ENCODE peak calls at places on chromosomes 3 and 15, in seven cellular contexts. One of them, this sample, is unnamed.

GRCh38 chr3:170506556-170506955 is 79.3 kb downstream of the SLC7A14 start:
- DNase-seq in adrenal gland: no peak
- DNase-seq in ovary: no peak
- DNase-seq in stomach: no peak
- DNase-seq in heart left ventricle: no peak
- DNase-seq in right lobe of liver: no peak
- DNase-seq in tibial nerve: no peak
- DNase-seq in this sample: no peak

GRCh38 chr15:79170256-79170664 is 79.7 kb upstream of the RASGRF1 start:
- DNase-seq in adrenal gland: peak; percentile 44
- DNase-seq in ovary: no peak
- DNase-seq in stomach: no peak
- DNase-seq in heart left ventricle: no peak
- DNase-seq in right lobe of liver: no peak
- DNase-seq in tibial nerve: no peak
- DNase-seq in this sample: no peak

GRCh38 chr3:78703944-78704343 is 1063.9 kb downstream of the ROBO1 start:
- DNase-seq in adrenal gland: no peak
- DNase-seq in ovary: no peak
- DNase-seq in stomach: no peak
- DNase-seq in heart left ventricle: no peak
- DNase-seq in right lobe of liver: no peak
- DNase-seq in tibial nerve: no peak
- DNase-seq in this sample: no peak

GRCh38 chr15:101684384-101684783 is 32.2 kb upstream of the TM2D3 start:
- DNase-seq in adrenal gland: no peak
- DNase-seq in ovary: no peak
- DNase-seq in stomach: no peak
- DNase-seq in heart left ventricle: no peak
- DNase-seq in right lobe of liver: no peak
- DNase-seq in tibial nerve: no peak
- DNase-seq in this sample: no peak

GRCh38 chr3:190497809-190498208 is 16.1 kb upstream of the IL1RAP start:
- DNase-seq in adrenal gland: no peak
- DNase-seq in ovary: no peak
- DNase-seq in stomach: no peak
- DNase-seq in heart left ventricle: no peak
- DNase-seq in right lobe of liver: no peak
- DNase-seq in tibial nerve: no peak
- DNase-seq in this sample: no peak

GRCh38 chr3:134879991-134880390 is 84.9 kb downstream of the EPHB1 start:
- DNase-seq in adrenal gland: no peak
- DNase-seq in ovary: no peak
- DNase-seq in stomach: no peak
- DNase-seq in heart left ventricle: no peak
- DNase-seq in right lobe of liver: no peak
- DNase-seq in tibial nerve: no peak
- DNase-seq in this sample: no peak

GRCh38 chr15:75577401-75578205 is 1.5 kb downstream of the PTPN9 start:
- DNase-seq in adrenal gland: no peak
- DNase-seq in ovary: no peak
- DNase-seq in stomach: no peak
- DNase-seq in heart left ventricle: no peak
- DNase-seq in right lobe of liver: no peak
- DNase-seq in tibial nerve: no peak
- DNase-seq in this sample: peak; percentile 7

GRCh38 chr3:196502775-196503181 is 790 bp downstream of the RNF168 start:
- DNase-seq in adrenal gland: peak; percentile 80
- DNase-seq in ovary: peak; percentile 66
- DNase-seq in stomach: peak; percentile 46
- DNase-seq in heart left ventricle: peak; percentile 70
- DNase-seq in right lobe of liver: peak; percentile 39
- DNase-seq in tibial nerve: peak; percentile 28
- DNase-seq in this sample: peak; percentile 31

GRCh38 chr3:133746722-133747086 is 511 bp downstream of the TF start:
- DNase-seq in adrenal gland: no peak
- DNase-seq in ovary: no peak
- DNase-seq in stomach: no peak
- DNase-seq in heart left ventricle: no peak
- DNase-seq in right lobe of liver: no peak
- DNase-seq in tibial nerve: no peak
- DNase-seq in this sample: no peak

DNA sequence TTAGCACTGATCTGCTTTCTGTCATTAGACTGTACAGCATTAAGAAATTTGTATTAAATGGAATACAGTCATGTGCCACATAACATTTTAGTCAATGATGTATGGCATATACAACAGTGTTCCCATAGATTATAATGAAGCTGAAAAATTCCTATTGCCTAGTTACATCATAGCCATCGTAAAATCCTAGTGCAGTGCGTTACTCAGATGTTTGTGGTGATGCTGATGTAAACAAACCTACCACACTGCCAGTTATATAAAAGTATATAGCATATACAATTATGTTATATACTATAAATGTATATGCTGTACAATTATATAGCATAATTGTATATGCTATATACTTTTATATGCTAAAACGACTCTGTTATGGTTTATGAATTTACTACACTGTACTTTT is 41.7 kb downstream of the APH1B start:
- DNase-seq in adrenal gland: no peak
- DNase-seq in ovary: no peak
- DNase-seq in stomach: no peak
- DNase-seq in heart left ventricle: no peak
- DNase-seq in right lobe of liver: no peak
- DNase-seq in tibial nerve: no peak
- DNase-seq in this sample: no peak
- TF ChIP-seq POLR2A in adrenal gland: no peak
- TF ChIP-seq POLR2A in ovary: no peak
- TF ChIP-seq POLR2A in stomach: no peak
- TF ChIP-seq POLR2A in heart left ventricle: no peak
- TF ChIP-seq POLR2A in right lobe of liver: no peak
- TF ChIP-seq POLR2A in tibial nerve: no peak
- TF ChIP-seq POLR2A in this sample: no peak

GRCh38 chr3:49017978-49018706 is at the start of gene DALRD3:
- DNase-seq in adrenal gland: peak; percentile 80
- DNase-seq in ovary: peak; percentile 77
- DNase-seq in stomach: peak; percentile 65
- DNase-seq in heart left ventricle: peak; percentile 78
- DNase-seq in right lobe of liver: peak; percentile 73
- DNase-seq in tibial nerve: peak; percentile 51
- DNase-seq in this sample: peak; percentile 58
- TF ChIP-seq POLR2A in adrenal gland: peak; percentile 56
- TF ChIP-seq POLR2A in ovary: peak; percentile 52
- TF ChIP-seq POLR2A in stomach: no peak
- TF ChIP-seq POLR2A in heart left ventricle: peak; percentile 67
- TF ChIP-seq POLR2A in right lobe of liver: peak; percentile 35
- TF ChIP-seq POLR2A in tibial nerve: peak; percentile 41
- TF ChIP-seq POLR2A in this sample: peak; percentile 47

GRCh38 chr15:45634442-45635190 is at the start of gene SQOR:
- DNase-seq in adrenal gland: peak; percentile 92
- DNase-seq in ovary: peak; percentile 61
- DNase-seq in stomach: peak; percentile 91
- DNase-seq in heart left ventricle: peak; percentile 93
- DNase-seq in right lobe of liver: peak; percentile 92
- DNase-seq in tibial nerve: peak; percentile 68
- DNase-seq in this sample: peak; percentile 88
- TF ChIP-seq POLR2A in adrenal gland: peak; percentile 90
- TF ChIP-seq POLR2A in ovary: no peak
- TF ChIP-seq POLR2A in stomach: no peak
- TF ChIP-seq POLR2A in heart left ventricle: peak; percentile 84
- TF ChIP-seq POLR2A in right lobe of liver: peak; percentile 94
- TF ChIP-seq POLR2A in tibial nerve: peak; percentile 29
- TF ChIP-seq POLR2A in this sample: peak; percentile 85

DNA sequence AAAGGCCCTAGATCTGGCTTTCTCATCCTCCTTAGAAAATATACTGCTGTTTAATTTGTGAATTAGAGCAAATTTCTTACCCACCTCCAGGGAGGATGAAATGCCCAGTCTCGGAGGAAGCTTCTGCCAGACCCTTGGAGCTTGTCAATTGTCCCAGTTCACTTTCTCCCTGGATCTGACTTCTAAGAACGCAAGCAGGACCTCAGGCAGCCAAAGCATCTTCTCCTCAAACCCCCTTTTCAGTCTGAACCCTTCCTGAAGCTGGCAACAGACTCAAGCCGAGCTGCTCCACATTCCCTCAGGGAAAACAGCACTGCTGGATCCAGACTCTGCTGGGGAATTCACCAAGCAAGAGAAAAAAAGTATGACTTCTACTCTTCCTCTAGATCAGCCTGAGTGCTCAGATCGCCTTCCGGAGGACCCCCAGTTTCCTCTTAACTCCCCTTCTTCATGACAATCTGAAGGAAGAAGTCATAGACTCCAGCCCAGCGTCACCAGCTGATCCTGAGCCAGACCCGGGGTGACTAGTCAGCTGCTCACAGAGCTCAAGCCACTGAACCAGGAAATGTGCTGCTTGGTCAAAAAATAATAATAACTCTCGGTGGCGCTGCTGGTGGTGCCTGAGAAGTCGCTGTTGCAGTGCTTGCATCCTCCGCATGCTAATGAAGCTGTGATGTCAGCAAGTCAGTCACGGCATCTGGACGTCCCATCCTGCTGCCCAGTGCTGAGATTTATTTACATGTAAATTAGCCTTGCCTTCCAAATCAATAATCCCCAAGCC is at the start of gene PRICKLE2:
- DNase-seq in adrenal gland: peak; percentile 89
- DNase-seq in ovary: peak; percentile 85
- DNase-seq in stomach: peak; percentile 67
- DNase-seq in heart left ventricle: peak; percentile 86
- DNase-seq in right lobe of liver: peak; percentile 63
- DNase-seq in tibial nerve: peak; percentile 71
- DNase-seq in this sample: no peak
- TF ChIP-seq POLR2A in adrenal gland: no peak
- TF ChIP-seq POLR2A in ovary: peak; percentile 24
- TF ChIP-seq POLR2A in stomach: no peak
- TF ChIP-seq POLR2A in heart left ventricle: no peak
- TF ChIP-seq POLR2A in right lobe of liver: no peak
- TF ChIP-seq POLR2A in tibial nerve: peak; percentile 35
- TF ChIP-seq POLR2A in this sample: no peak

GRCh38 chr15:41416742-41417417 is at the start of gene RTF1:
- DNase-seq in adrenal gland: peak; percentile 97
- DNase-seq in ovary: peak; percentile 97
- DNase-seq in stomach: peak; percentile 97
- DNase-seq in heart left ventricle: peak; percentile 98
- DNase-seq in right lobe of liver: peak; percentile 96
- DNase-seq in tibial nerve: peak; percentile 90
- DNase-seq in this sample: peak; percentile 94
- TF ChIP-seq POLR2A in adrenal gland: peak; percentile 85
- TF ChIP-seq POLR2A in ovary: peak; percentile 70
- TF ChIP-seq POLR2A in stomach: no peak
- TF ChIP-seq POLR2A in heart left ventricle: peak; percentile 86
- TF ChIP-seq POLR2A in right lobe of liver: peak; percentile 83
- TF ChIP-seq POLR2A in tibial nerve: peak; percentile 52
- TF ChIP-seq POLR2A in this sample: peak; percentile 89

GRCh38 chr15:63121382-63122001 is at the start of gene LACTB:
- DNase-seq in adrenal gland: peak; percentile 93
- DNase-seq in ovary: peak; percentile 84
- DNase-seq in stomach: peak; percentile 89
- DNase-seq in heart left ventricle: peak; percentile 94
- DNase-seq in right lobe of liver: peak; percentile 91
- DNase-seq in tibial nerve: peak; percentile 75
- DNase-seq in this sample: peak; percentile 83
- TF ChIP-seq POLR2A in adrenal gland: peak; percentile 92
- TF ChIP-seq POLR2A in ovary: peak; percentile 37
- TF ChIP-seq POLR2A in stomach: no peak
- TF ChIP-seq POLR2A in heart left ventricle: peak; percentile 44
- TF ChIP-seq POLR2A in right lobe of liver: peak; percentile 87
- TF ChIP-seq POLR2A in tibial nerve: peak; percentile 55
- TF ChIP-seq POLR2A in this sample: peak; percentile 71

GRCh38 chr15:69160976-69161877 is 792 bp downstream of the GLCE start:
- DNase-seq in adrenal gland: peak; percentile 75
- DNase-seq in ovary: peak; percentile 49
- DNase-seq in stomach: peak; percentile 29
- DNase-seq in heart left ventricle: peak; percentile 66
- DNase-seq in right lobe of liver: peak; percentile 63
- DNase-seq in tibial nerve: no peak
- DNase-seq in this sample: peak; percentile 14

GRCh38 chr15:69160141-69160975 is at the start of gene GLCE:
- DNase-seq in adrenal gland: peak; percentile 98
- DNase-seq in ovary: peak; percentile 95
- DNase-seq in stomach: peak; percentile 97
- DNase-seq in heart left ventricle: peak; percentile 97
- DNase-seq in right lobe of liver: peak; percentile 97
- DNase-seq in tibial nerve: peak; percentile 92
- DNase-seq in this sample: peak; percentile 97

GRCh38 chr15:69163124-69163669 is 2.8 kb downstream of the GLCE start:
- DNase-seq in adrenal gland: no peak
- DNase-seq in ovary: no peak
- DNase-seq in stomach: no peak
- DNase-seq in heart left ventricle: no peak
- DNase-seq in right lobe of liver: no peak
- DNase-seq in tibial nerve: no peak
- DNase-seq in this sample: no peak

GRCh38 chr15:69159805-69160140 is 662 bp upstream of the GLCE start:
- DNase-seq in adrenal gland: no peak
- DNase-seq in ovary: no peak
- DNase-seq in stomach: no peak
- DNase-seq in heart left ventricle: no peak
- DNase-seq in right lobe of liver: no peak
- DNase-seq in tibial nerve: no peak
- DNase-seq in this sample: no peak

DNA sequence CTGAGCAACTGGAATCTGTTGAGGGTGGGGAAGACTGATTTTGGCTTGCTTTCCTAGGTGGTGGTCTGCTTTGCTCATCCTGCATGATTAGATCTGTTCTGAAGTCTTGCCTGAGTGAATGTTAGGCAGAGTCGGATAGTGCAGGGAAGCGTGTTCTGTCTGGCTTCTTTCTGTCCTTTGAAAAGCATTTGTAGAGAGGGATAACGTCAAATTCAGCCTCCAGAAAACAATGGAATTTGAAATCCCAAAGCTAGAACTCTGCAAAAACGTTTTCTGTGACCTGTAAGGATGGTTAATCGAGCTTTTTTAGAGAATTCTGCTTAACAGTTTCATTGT is 1.4 kb downstream of the GLCE start:
- DNase-seq in adrenal gland: no peak
- DNase-seq in ovary: no peak
- DNase-seq in stomach: no peak
- DNase-seq in heart left ventricle: no peak
- DNase-seq in right lobe of liver: no peak
- DNase-seq in tibial nerve: no peak
- DNase-seq in this sample: no peak
- TF ChIP-seq POLR2A in adrenal gland: peak; percentile 8
- TF ChIP-seq POLR2A in ovary: no peak
- TF ChIP-seq POLR2A in stomach: no peak
- TF ChIP-seq POLR2A in heart left ventricle: no peak
- TF ChIP-seq POLR2A in right lobe of liver: no peak
- TF ChIP-seq POLR2A in tibial nerve: no peak
- TF ChIP-seq POLR2A in this sample: no peak

DNA sequence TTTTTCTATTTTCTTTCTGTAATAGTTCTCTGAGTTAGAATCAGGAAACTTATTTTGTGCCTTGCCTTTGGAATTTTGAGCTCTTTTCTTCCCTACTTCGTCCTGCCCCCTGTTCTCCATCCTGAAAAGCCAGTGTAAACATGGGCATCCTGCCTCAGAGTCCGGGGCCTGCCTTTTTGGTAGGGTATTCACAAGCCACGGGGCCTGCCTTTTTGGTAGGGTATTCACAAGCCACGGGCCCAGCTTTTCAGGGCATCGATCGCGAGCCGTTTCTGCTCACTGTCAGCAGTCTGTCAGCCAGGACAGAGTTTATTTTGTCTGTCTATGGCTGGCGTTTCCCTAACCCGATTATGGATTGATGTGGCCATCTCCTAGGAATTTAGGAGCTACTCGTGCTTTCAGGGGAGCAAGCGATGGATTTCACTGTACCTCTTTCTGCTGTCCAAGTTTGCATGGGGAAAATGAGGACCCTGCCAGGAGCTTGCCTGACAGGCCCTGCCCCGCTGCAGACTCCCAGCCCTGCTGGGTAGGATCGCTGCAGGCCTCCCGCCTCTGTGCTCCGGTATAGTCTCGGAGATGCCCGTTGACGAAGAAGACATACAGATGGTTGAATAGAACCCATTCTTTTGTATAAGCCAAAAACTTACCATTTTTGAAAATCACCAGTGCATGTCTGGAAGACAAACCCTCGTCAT is 12.8 kb downstream of the SYNM start:
- DNase-seq in adrenal gland: peak; percentile 44
- DNase-seq in ovary: no peak
- DNase-seq in stomach: no peak
- DNase-seq in heart left ventricle: no peak
- DNase-seq in right lobe of liver: no peak
- DNase-seq in tibial nerve: no peak
- DNase-seq in this sample: no peak
- TF ChIP-seq POLR2A in adrenal gland: no peak
- TF ChIP-seq POLR2A in ovary: no peak
- TF ChIP-seq POLR2A in stomach: no peak
- TF ChIP-seq POLR2A in heart left ventricle: no peak
- TF ChIP-seq POLR2A in right lobe of liver: no peak
- TF ChIP-seq POLR2A in tibial nerve: no peak
- TF ChIP-seq POLR2A in this sample: no peak

This sample was measured in prostate gland.